ENCODE peak calls at places on chromosomes 2 and 18, in eight cellular contexts. H is choroid plexus epithelial cell, S is fibroblast of the aortic adventitia, I is pancreas, G is vagina, B is bronchial epithelial cell, N is dorsolateral prefrontal cortex, V is fibroblast of lung. K is an unnamed sample.
A peak's percentile ranks its signal among the peaks of the same experiment; 100 is the strongest.

GRCh38 chr2:238970553-238971081 is 122.7 kb downstream of the TWIST2 start:
- DNase-seq in H (peak; percentile 67), S (peak; percentile 74), I (peak; percentile 70), G (no peak), B (peak; percentile 44), N (no peak), V (peak; percentile 61), K (peak; percentile 62)

GRCh38 chr18:41444943-41445342 is 510.1 kb upstream of the PIK3C3 start:
- DNase-seq in H (peak; percentile 2), S (no peak), I (no peak), G (no peak), B (peak; percentile 56), N (no peak), V (no peak), K (no peak)

GRCh38 chr2:164917296-164917903 is 37.9 kb downstream of the SLC38A11 start:
- DNase-seq in H (peak; percentile 81), S (peak; percentile 70), I (peak; percentile 74), G (no peak), B (peak; percentile 61), N (no peak), V (peak; percentile 35), K (peak; percentile 58)

GRCh38 chr2:138502253-138503086 is 900 bp downstream of the SPOPL start:
- DNase-seq in H (peak; percentile 18), S (no peak), I (no peak), G (no peak), B (peak; percentile 34), N (no peak), V (no peak), K (no peak)

GRCh38 chr2:66901344-66901743 is 466.4 kb downstream of the MEIS1 start:
- DNase-seq in H (peak; percentile 14), S (peak; percentile 94), I (no peak), G (no peak), B (no peak), N (no peak), V (peak; percentile 61), K (peak; percentile 75)

GRCh38 chr2:170500770-170501169 is 214.4 kb upstream of the SP5 start:
- DNase-seq in H (no peak), S (no peak), I (no peak), G (no peak), B (no peak), N (no peak), V (peak; percentile 22), K (peak; percentile 54)

GRCh38 chr2:38997784-38998183 is 108.1 kb downstream of the ARHGEF33 start:
- DNase-seq in H (peak; percentile 96), S (peak; percentile 94), I (no peak), G (no peak), B (peak; percentile 94), N (no peak), V (peak; percentile 99), K (peak; percentile 94)

GRCh38 chr2:229910832-229911412 is 10.9 kb downstream of the TRIP12 start:
- DNase-seq in H (peak; percentile 47), S (peak; percentile 7), I (no peak), G (no peak), B (no peak), N (no peak), V (peak; percentile 31), K (no peak)

GRCh38 chr2:62150597-62151305 is 45.2 kb upstream of the B3GNT2 start:
- DNase-seq in H (no peak), S (peak; percentile 25), I (no peak), G (no peak), B (no peak), N (no peak), V (no peak), K (no peak)

GRCh38 chr2:62197017-62197586 is 1.2 kb downstream of the B3GNT2 start:
- DNase-seq in H (no peak), S (no peak), I (peak; percentile 44), G (no peak), B (no peak), N (no peak), V (no peak), K (no peak)

GRCh38 chr2:128442053-128442751 is 123.5 kb upstream of the HS6ST1 start:
- DNase-seq in H (peak; percentile 34), S (no peak), I (peak; percentile 9), G (peak; percentile 77), B (no peak), N (no peak), V (peak; percentile 50), K (peak; percentile 93)

GRCh38 chr2:43222472-43223146 is 3.8 kb downstream of the ZFP36L2 start:
- DNase-seq in H (peak; percentile 48), S (peak; percentile 42), I (no peak), G (no peak), B (peak; percentile 59), N (no peak), V (peak; percentile 50), K (peak; percentile 58)

GRCh38 chr2:28276076-28276618 is 116.5 kb upstream of the FOSL2 start:
- DNase-seq in H (peak; percentile 97), S (peak; percentile 97), I (no peak), G (no peak), B (peak; percentile 99), N (no peak), V (peak; percentile 98), K (peak; percentile 97)

GRCh38 chr2:96525211-96525507 is 11.4 kb upstream of the ARID5A start:
- DNase-seq in H (no peak), S (no peak), I (no peak), G (no peak), B (no peak), N (no peak), V (no peak), K (no peak)

GRCh38 chr2:222671259-222672067 is at the start of gene MOGAT1:
- DNase-seq in H (no peak), S (no peak), I (peak; percentile 55), G (no peak), B (no peak), N (peak; percentile 34), V (peak; percentile 8), K (no peak)

GRCh38 chr2:145638675-145639074 is 1118.8 kb upstream of the ZEB2 start:
- DNase-seq in H (no peak), S (no peak), I (no peak), G (no peak), B (no peak), N (no peak), V (no peak), K (no peak)

GRCh38 chr2:195898505-195898904 is 170.1 kb downstream of the DNAH7 start:
- DNase-seq in H (peak; percentile 100), S (peak; percentile 98), I (peak; percentile 15), G (no peak), B (peak; percentile 81), N (peak; percentile 87), V (peak; percentile 100), K (peak; percentile 97)

GRCh38 chr2:130372055-130372832 is 16.4 kb downstream of the PTPN18 start:
- DNase-seq in H (peak; percentile 79), S (peak; percentile 77), I (peak; percentile 94), G (no peak), B (peak; percentile 58), N (peak; percentile 83), V (peak; percentile 85), K (peak; percentile 86)

GRCh38 chr18:22551536-22552151 is 133.9 kb upstream of the CTAGE1 start:
- DNase-seq in H (peak; percentile 70), S (peak; percentile 97), I (peak; percentile 32), G (no peak), B (peak; percentile 99), N (no peak), V (peak; percentile 86), K (peak; percentile 58)

GRCh38 chr18:59265246-59266018 is 7.8 kb downstream of the RAX start:
- DNase-seq in H (no peak), S (no peak), I (no peak), G (no peak), B (no peak), N (no peak), V (no peak), K (no peak)

GRCh38 chr2:118791511-118791910 is 55.9 kb downstream of the EN1 start:
- DNase-seq in H (no peak), S (peak; percentile 21), I (no peak), G (no peak), B (no peak), N (no peak), V (no peak), K (no peak)

GRCh38 chr2:197308635-197309368 is 1.8 kb downstream of the ANKRD44 start:
- DNase-seq in H (no peak), S (peak; percentile 15), I (no peak), G (no peak), B (no peak), N (no peak), V (no peak), K (no peak)

GRCh38 chr2:217291259-217291658 is 431.4 kb upstream of the TNP1 start:
- DNase-seq in H (no peak), S (no peak), I (no peak), G (no peak), B (no peak), N (no peak), V (no peak), K (no peak)

GRCh38 chr2:17539993-17540812 is at the start of gene VSNL1:
- DNase-seq in H (peak; percentile 66), S (peak; percentile 77), I (peak; percentile 90), G (no peak), B (peak; percentile 86), N (peak; percentile 90), V (peak; percentile 94), K (peak; percentile 79)
- TF ChIP-seq CTCF in H (no peak), S (no peak), I (no peak), G (no peak), B (no peak), N (no peak), V (no peak), K (no peak)

GRCh38 chr18:35267161-35267651 is 22.8 kb downstream of the ZSCAN30 start:
- DNase-seq in H (peak; percentile 72), S (peak; percentile 49), I (peak; percentile 72), G (no peak), B (no peak), N (peak; percentile 86), V (peak; percentile 74), K (peak; percentile 53)
- H3K4me3 ChIP-seq in H (peak overlapping the region; percentile 67), S (peak overlapping the region; percentile 51), I (peak overlapping the region; percentile 71), G (peak overlapping the region; percentile 64), B (peak overlapping the region; percentile 40), N (peak overlapping the region; percentile 72), V (peak overlapping the region; percentile 40), K (peak overlapping the region; percentile 58)

GRCh38 chr2:122191331-122191730 is 435.9 kb downstream of the TSN start:
- DNase-seq in H (peak; percentile 12), S (no peak), I (peak; percentile 28), G (no peak), B (peak; percentile 30), N (no peak), V (no peak), K (peak; percentile 33)
- TF ChIP-seq CTCF in H (peak; percentile 33), S (no peak), I (peak; percentile 18), G (no peak), B (peak; percentile 63), N (no peak), V (peak; percentile 5), K (peak; percentile 59)

GRCh38 chr2:7726989-7727388 is 809.8 kb downstream of the RNF144A start:
- DNase-seq in H (no peak), S (no peak), I (no peak), G (no peak), B (no peak), N (no peak), V (no peak), K (no peak)

GRCh38 chr2:7724336-7724735 is 807.1 kb downstream of the RNF144A start:
- DNase-seq in H (no peak), S (no peak), I (no peak), G (no peak), B (no peak), N (no peak), V (no peak), K (no peak)

GRCh38 chr2:7725132-7725849 is 808.1 kb downstream of the RNF144A start:
- DNase-seq in H (peak; percentile 35), S (peak; percentile 48), I (no peak), G (no peak), B (peak; percentile 43), N (no peak), V (peak; percentile 62), K (peak; percentile 17)

GRCh38 chr2:7728388-7728787 is 811.2 kb downstream of the RNF144A start:
- DNase-seq in H (no peak), S (no peak), I (no peak), G (no peak), B (no peak), N (no peak), V (no peak), K (no peak)

GRCh38 chr2:7725850-7726242 is 808.6 kb downstream of the RNF144A start:
- DNase-seq in H (peak; percentile 5), S (no peak), I (no peak), G (no peak), B (no peak), N (no peak), V (no peak), K (no peak)
- H3K4me3 ChIP-seq in H (no peak overlapping the region), S (no peak overlapping the region), I (no peak overlapping the region), G (peak overlapping the region; percentile 5), B (no peak overlapping the region), N (no peak overlapping the region), V (no peak overlapping the region), K (no peak overlapping the region)